ENCODE peak calls at places on chromosomes 13 and 19, in six cellular contexts. H, D, G, B, O and P are unnamed samples.

GRCh38 chr13:44267966-44268365 is 105.7 kb upstream of the SERP2 start:
- DNase-seq in H (no peak), D (no peak), G (no peak), B (no peak), O (peak), P (no peak)

GRCh38 chr13:48009298-48009697 is 8.2 kb upstream of the SUCLA2 start:
- DNase-seq in H (no peak), D (no peak), G (no peak), B (no peak), O (peak), P (peak)

GRCh38 chr19:58352760-58353671 is at the start of gene A1BG:
- DNase-seq in H (peak), D (no peak), G (no peak), B (no peak), O (no peak), P (no peak)

GRCh38 chr13:99217461-99218101 is 16.9 kb downstream of the UBAC2 start:
- DNase-seq in H (no peak), D (no peak), G (no peak), B (no peak), O (no peak), P (no peak)

GRCh38 chr19:10601999-10602329 is 14.9 kb upstream of the AP1M2 start:
- DNase-seq in H (no peak), D (no peak), G (no peak), B (no peak), O (no peak), P (no peak)

GRCh38 chr13:44136693-44137268 is 236.8 kb upstream of the SERP2 start:
- DNase-seq in H (no peak), D (no peak), G (no peak), B (no peak), O (no peak), P (no peak)

GRCh38 chr19:13400296-13400695 is 106.0 kb downstream of the CACNA1A start:
- DNase-seq in H (no peak), D (no peak), G (no peak), B (no peak), O (no peak), P (no peak)

GRCh38 chr19:50793558-50794065 is 3.4 kb downstream of the ACP4 start:
- DNase-seq in H (peak), D (no peak), G (no peak), B (no peak), O (no peak), P (no peak)

GRCh38 chr19:36060430-36060829 is 5.7 kb downstream of the WDR62 start:
- DNase-seq in H (peak), D (peak), G (no peak), B (no peak), O (peak), P (peak)

GRCh38 chr19:42280761-42281174 is 11.7 kb downstream of the CIC start:
- DNase-seq in H (peak), D (peak), G (peak), B (no peak), O (peak), P (no peak)

GRCh38 chr13:40377783-40378182 is 288.7 kb downstream of the FOXO1 start:
- DNase-seq in H (no peak), D (peak), G (no peak), B (no peak), O (peak), P (peak)

GRCh38 chr13:75480691-75481175 is 1.2 kb downstream of the TBC1D4 start:
- DNase-seq in H (peak), D (peak), G (peak), B (no peak), O (peak), P (peak)

GRCh38 chr13:49615844-49616687 is 12.2 kb upstream of the ARL11 start:
- DNase-seq in H (no peak), D (no peak), G (no peak), B (no peak), O (no peak), P (no peak)

GRCh38 chr19:36009220-36009619 is 607 bp upstream of the SYNE4 start:
- DNase-seq in H (peak), D (peak), G (peak), B (no peak), O (peak), P (peak)

GRCh38 chr13:84025828-84026227 is 143.6 kb upstream of the SLITRK1 start:
- DNase-seq in H (peak), D (no peak), G (no peak), B (no peak), O (no peak), P (no peak)

GRCh38 chr19:42282036-42282762 is 13.1 kb downstream of the CIC start:
- DNase-seq in H (no peak), D (no peak), G (no peak), B (no peak), O (no peak), P (no peak)

GRCh38 chr19:39237200-39238184 is 7.3 kb downstream of the IFNL3 start:
- DNase-seq in H (peak), D (peak), G (peak), B (no peak), O (no peak), P (peak)

GRCh38 chr13:72849571-72849970 is 67.6 kb downstream of the PIBF1 start:
- DNase-seq in H (no peak), D (no peak), G (no peak), B (no peak), O (peak), P (no peak)

GRCh38 chr13:71685072-71685471 is 181.9 kb downstream of the DACH1 start:
- DNase-seq in H (peak), D (no peak), G (no peak), B (no peak), O (no peak), P (no peak)

GRCh38 chr19:6343462-6343861 is 10.1 kb upstream of the ACER1 start:
- DNase-seq in H (no peak), D (no peak), G (no peak), B (no peak), O (no peak), P (no peak)

GRCh38 chr13:111853766-111854165 is 213.2 kb upstream of the SOX1 start:
- DNase-seq in H (no peak), D (no peak), G (no peak), B (no peak), O (no peak), P (no peak)

GRCh38 chr19:15776264-15776663 is 11.2 kb upstream of the OR10H5 start:
- DNase-seq in H (no peak), D (no peak), G (no peak), B (no peak), O (no peak), P (no peak)

GRCh38 chr19:47674548-47674947 is 38.7 kb upstream of the EHD2 start:
- DNase-seq in H (no peak), D (no peak), G (no peak), B (no peak), O (no peak), P (no peak)

GRCh38 chr13:40974460-40975407 is 44.4 kb downstream of the ELF1 start:
- DNase-seq in H (peak), D (peak), G (no peak), B (no peak), O (peak), P (peak)

GRCh38 chr13:27833206-27833605 is 40.9 kb downstream of the GSX1 start:
- DNase-seq in H (no peak), D (no peak), G (no peak), B (no peak), O (no peak), P (no peak)

GRCh38 chr19:46211201-46211881 is 18.2 kb upstream of the IGFL1 start:
- DNase-seq in H (peak), D (no peak), G (peak), B (no peak), O (no peak), P (peak)

GRCh38 chr19:583968-584239 is 5.8 kb upstream of the HCN2 start:
- DNase-seq in H (no peak), D (no peak), G (no peak), B (no peak), O (no peak), P (no peak)

GRCh38 chr13:39777527-39778061 is 122.1 kb downstream of the COG6 start:
- DNase-seq in H (no peak), D (peak), G (no peak), B (no peak), O (peak), P (peak)

GRCh38 chr19:6076291-6076665 is 34.0 kb downstream of the RFX2 start:
- DNase-seq in H (no peak), D (no peak), G (no peak), B (no peak), O (no peak), P (no peak)

GRCh38 chr19:16112778-16113177 is 1.1 kb downstream of the RAB8A start:
- DNase-seq in H (no peak), D (no peak), G (no peak), B (no peak), O (no peak), P (no peak)

GRCh38 chr19:35757231-35757748 is 461 bp upstream of the HSPB6 start:
- DNase-seq in H (peak), D (no peak), G (peak), B (no peak), O (peak), P (peak)

GRCh38 chr13:94712812-94713555 is 639 bp upstream of the SOX21 start:
- DNase-seq in H (peak), D (no peak), G (no peak), B (no peak), O (peak), P (peak)

GRCh38 chr19:1523412-1524205 is at the start of gene PLK5:
- DNase-seq in H (peak), D (no peak), G (no peak), B (no peak), O (no peak), P (no peak)